ENCODE peak calls at places on chromosomes 3 and 15, in five cellular contexts. One of them, this sample, is unnamed.

GRCh38 chr15:28100516-28101195 is 1.5 kb upstream of the OCA2 start:
- DNase-seq in GM12878: no peak
- DNase-seq in K562: no peak
- DNase-seq in HepG2: no peak
- DNase-seq in H1: peak
- DNase-seq in this sample: no peak

GRCh38 chr15:41465822-41466421 is 27.8 kb upstream of the ITPKA start:
- DNase-seq in GM12878: no peak
- DNase-seq in K562: peak
- DNase-seq in HepG2: peak
- DNase-seq in H1: no peak
- DNase-seq in this sample: no peak

GRCh38 chr3:53533486-53533885 is 39.1 kb downstream of the CACNA1D start:
- DNase-seq in GM12878: no peak
- DNase-seq in K562: no peak
- DNase-seq in HepG2: no peak
- DNase-seq in H1: no peak
- DNase-seq in this sample: no peak

GRCh38 chr15:68783226-68784054 is 37.3 kb downstream of the ANP32A start:
- DNase-seq in GM12878: no peak
- DNase-seq in K562: peak
- DNase-seq in HepG2: peak
- DNase-seq in H1: peak
- DNase-seq in this sample: peak

GRCh38 chr3:101303089-101303731 is 17.2 kb downstream of the IMPG2 start:
- DNase-seq in GM12878: no peak
- DNase-seq in K562: no peak
- DNase-seq in HepG2: no peak
- DNase-seq in H1: no peak
- DNase-seq in this sample: no peak

GRCh38 chr15:64014995-64015394 is 31.3 kb downstream of the DAPK2 start:
- DNase-seq in GM12878: no peak
- DNase-seq in K562: no peak
- DNase-seq in HepG2: no peak
- DNase-seq in H1: no peak
- DNase-seq in this sample: no peak

GRCh38 chr3:105837143-105837740 is 31.6 kb downstream of the CBLB start:
- DNase-seq in GM12878: peak
- DNase-seq in K562: no peak
- DNase-seq in HepG2: no peak
- DNase-seq in H1: no peak
- DNase-seq in this sample: no peak

GRCh38 chr3:120780977-120781376 is 38.4 kb downstream of the GTF2E1 start:
- DNase-seq in GM12878: peak
- DNase-seq in K562: no peak
- DNase-seq in HepG2: no peak
- DNase-seq in H1: no peak
- DNase-seq in this sample: no peak

GRCh38 chr3:127073931-127074820 is 91.3 kb downstream of the PLXNA1 start:
- DNase-seq in GM12878: no peak
- DNase-seq in K562: no peak
- DNase-seq in HepG2: no peak
- DNase-seq in H1: no peak
- DNase-seq in this sample: no peak

GRCh38 chr3:61669676-61670299 is 108.4 kb downstream of the PTPRG start:
- DNase-seq in GM12878: no peak
- DNase-seq in K562: no peak
- DNase-seq in HepG2: no peak
- DNase-seq in H1: peak
- DNase-seq in this sample: no peak

GRCh38 chr3:124202754-124203153 is 210.8 kb upstream of the ROPN1 start:
- DNase-seq in GM12878: no peak
- DNase-seq in K562: no peak
- DNase-seq in HepG2: no peak
- DNase-seq in H1: no peak
- DNase-seq in this sample: no peak
- TF ChIP-seq MAX in GM12878: no peak
- TF ChIP-seq MAX in K562: no peak
- TF ChIP-seq MAX in HepG2: no peak
- TF ChIP-seq MAX in H1: no peak
- TF ChIP-seq MAX in this sample: no peak

GRCh38 chr3:50340404-50341329 is at the start of gene RASSF1:
- DNase-seq in GM12878: no peak
- DNase-seq in K562: peak
- DNase-seq in HepG2: no peak
- DNase-seq in H1: peak
- DNase-seq in this sample: peak

GRCh38 chr3:50338989-50339388 is 1.6 kb downstream of the RASSF1 start:
- DNase-seq in GM12878: no peak
- DNase-seq in K562: no peak
- DNase-seq in HepG2: no peak
- DNase-seq in H1: no peak
- DNase-seq in this sample: no peak

GRCh38 chr3:50337175-50337861 is 3.3 kb downstream of the RASSF1 start:
- DNase-seq in GM12878: peak
- DNase-seq in K562: peak
- DNase-seq in HepG2: peak
- DNase-seq in H1: peak
- DNase-seq in this sample: peak

GRCh38 chr3:50341537-50341936 is 901 bp upstream of the RASSF1 start:
- DNase-seq in GM12878: no peak
- DNase-seq in K562: no peak
- DNase-seq in HepG2: no peak
- DNase-seq in H1: no peak
- DNase-seq in this sample: no peak

DNA sequence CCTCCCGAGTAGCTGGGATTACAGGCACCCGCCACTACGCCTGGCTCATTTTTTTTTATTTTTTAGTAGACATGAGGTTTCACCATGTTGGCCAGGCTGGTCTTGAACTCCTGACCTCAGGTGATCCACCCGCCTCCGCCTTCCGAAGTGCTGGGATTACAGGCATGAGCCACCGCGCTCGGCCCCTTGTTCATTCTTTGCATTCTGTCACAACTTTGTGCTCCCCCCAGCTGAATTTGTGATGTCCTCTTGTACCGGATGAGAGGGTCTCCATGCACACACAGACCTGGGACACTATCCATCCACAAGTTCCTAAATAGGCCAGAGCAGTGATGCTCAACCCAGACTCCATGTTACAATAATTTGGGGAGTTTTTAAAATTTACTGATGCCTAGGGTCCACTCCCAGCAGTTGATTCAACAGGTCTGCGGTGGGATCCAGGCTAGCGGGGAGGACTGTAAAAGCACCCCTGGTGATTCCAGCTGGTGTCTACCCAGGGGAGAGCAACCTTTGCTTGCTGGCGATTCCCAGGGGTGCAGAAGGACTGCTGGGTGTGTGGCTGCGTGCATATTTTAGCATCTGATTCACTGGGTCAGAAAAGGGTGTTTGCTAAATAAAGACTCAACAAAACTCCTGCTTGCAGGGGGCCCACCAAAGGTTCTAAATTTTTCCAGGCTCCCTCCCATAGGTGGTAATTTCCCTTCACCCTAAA is 995 bp downstream of the RASSF1 start:
- DNase-seq in GM12878: no peak
- DNase-seq in K562: no peak
- DNase-seq in HepG2: no peak
- DNase-seq in H1: no peak
- DNase-seq in this sample: no peak
- TF ChIP-seq ATF2 in GM12878: no peak
- TF ChIP-seq ATF2 in K562: no peak
- TF ChIP-seq ATF2 in HepG2: no peak
- TF ChIP-seq ATF2 in H1: no peak
- TF ChIP-seq ATF2 in this sample: no peak

DNA sequence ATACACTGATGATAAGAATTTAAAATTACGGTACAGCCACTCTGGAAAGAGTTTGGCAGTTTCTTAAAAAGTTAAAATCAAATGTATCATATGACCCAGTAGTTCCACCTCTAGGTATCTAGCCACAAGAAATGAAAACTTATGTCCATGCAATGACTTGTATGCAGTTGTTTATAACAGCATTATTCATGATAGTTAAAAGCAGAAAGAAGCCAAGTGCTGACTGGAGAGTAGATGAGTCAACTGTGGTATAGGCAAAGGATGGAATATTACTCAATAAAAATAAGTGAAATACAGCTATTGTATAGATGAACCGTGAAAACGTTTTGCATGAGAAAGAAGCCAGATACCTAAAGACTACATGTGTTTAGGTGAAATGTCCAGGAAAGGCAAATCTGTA is 14.8 kb downstream of the GPR87 start:
- DNase-seq in GM12878: no peak
- DNase-seq in K562: no peak
- DNase-seq in HepG2: no peak
- DNase-seq in H1: no peak
- DNase-seq in this sample: no peak
- TF ChIP-seq MAX in GM12878: no peak
- TF ChIP-seq MAX in K562: no peak
- TF ChIP-seq MAX in HepG2: no peak
- TF ChIP-seq MAX in H1: no peak
- TF ChIP-seq MAX in this sample: no peak

GRCh38 chr15:69945729-69946128 is 152.0 kb downstream of the TLE3 start:
- DNase-seq in GM12878: no peak
- DNase-seq in K562: no peak
- DNase-seq in HepG2: no peak
- DNase-seq in H1: no peak
- DNase-seq in this sample: no peak

GRCh38 chr15:69951511-69952209 is 146.1 kb downstream of the TLE3 start:
- DNase-seq in GM12878: no peak
- DNase-seq in K562: no peak
- DNase-seq in HepG2: no peak
- DNase-seq in H1: no peak
- DNase-seq in this sample: no peak

GRCh38 chr15:69941931-69942471 is 155.7 kb downstream of the TLE3 start:
- DNase-seq in GM12878: no peak
- DNase-seq in K562: no peak
- DNase-seq in HepG2: no peak
- DNase-seq in H1: no peak
- DNase-seq in this sample: no peak

GRCh38 chr15:69943637-69944036 is 154.1 kb downstream of the TLE3 start:
- DNase-seq in GM12878: no peak
- DNase-seq in K562: no peak
- DNase-seq in HepG2: no peak
- DNase-seq in H1: no peak
- DNase-seq in this sample: no peak

DNA sequence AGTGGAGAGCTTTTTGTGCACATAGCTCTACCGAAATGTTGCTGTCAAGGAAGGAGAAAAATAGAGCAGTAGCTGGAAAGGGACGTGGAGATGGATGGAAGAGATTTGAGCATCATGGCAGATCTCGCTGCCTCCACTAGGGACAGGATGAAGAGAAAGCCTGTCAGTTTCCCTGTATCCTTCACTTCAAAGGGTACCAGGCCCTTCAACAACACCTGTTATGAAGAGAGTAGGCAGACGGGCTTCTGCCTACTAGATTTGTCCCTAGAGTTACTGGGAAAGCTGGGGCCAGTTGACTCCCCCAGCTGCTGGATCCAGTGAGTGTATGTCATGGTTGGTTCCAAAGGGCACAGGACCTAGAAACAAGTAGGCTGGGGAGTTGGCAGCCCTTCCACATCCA is 150.8 kb downstream of the TLE3 start:
- DNase-seq in GM12878: no peak
- DNase-seq in K562: no peak
- DNase-seq in HepG2: no peak
- DNase-seq in H1: no peak
- DNase-seq in this sample: no peak
- TF ChIP-seq ATF2 in GM12878: no peak
- TF ChIP-seq ATF2 in K562: no peak
- TF ChIP-seq ATF2 in HepG2: no peak
- TF ChIP-seq ATF2 in H1: no peak
- TF ChIP-seq ATF2 in this sample: no peak

DNA sequence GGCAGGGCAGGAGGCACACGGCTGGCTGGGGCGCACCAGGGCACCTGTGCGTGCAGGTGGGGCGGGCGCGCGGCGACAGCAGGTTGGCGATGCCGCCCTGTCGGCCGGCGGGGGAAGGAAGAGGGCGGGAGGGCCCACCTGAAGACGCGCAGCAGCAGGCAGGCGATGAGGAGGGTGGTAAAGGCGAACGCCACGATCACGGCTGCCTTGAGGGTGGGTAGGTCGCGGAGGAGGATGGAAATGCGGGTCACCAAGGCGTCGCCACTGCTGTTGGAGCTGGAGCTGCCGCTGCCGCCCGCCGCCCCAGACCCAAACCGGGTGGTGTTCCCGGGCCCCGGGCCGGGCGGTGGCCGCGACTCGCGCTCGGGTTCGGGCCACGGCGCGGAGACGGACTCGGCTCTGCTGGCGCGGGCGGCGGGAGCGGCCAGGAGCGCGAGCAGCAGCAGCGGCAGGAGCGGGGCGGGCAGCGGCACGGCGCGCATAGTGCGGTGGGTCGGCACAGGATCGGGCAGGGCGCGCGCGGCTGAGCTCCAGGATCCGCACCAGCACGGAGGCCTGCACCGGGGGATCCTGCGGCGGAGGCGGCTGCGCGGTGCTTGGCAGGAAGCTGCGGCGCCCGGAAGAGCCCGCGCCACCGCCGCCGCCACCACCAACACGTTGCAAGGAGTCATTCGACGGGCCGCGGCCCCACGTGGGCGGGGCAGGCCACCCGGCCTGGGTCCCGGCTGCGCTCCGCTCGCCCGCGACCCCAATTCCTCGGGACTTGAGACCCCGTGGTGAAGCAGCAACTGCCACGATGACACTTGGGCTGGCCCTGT is at the start of gene FAM174B:
- DNase-seq in GM12878: no peak
- DNase-seq in K562: no peak
- DNase-seq in HepG2: no peak
- DNase-seq in H1: peak
- DNase-seq in this sample: peak
- TF ChIP-seq MAX in GM12878: peak
- TF ChIP-seq MAX in K562: no peak
- TF ChIP-seq MAX in HepG2: no peak
- TF ChIP-seq MAX in H1: peak
- TF ChIP-seq MAX in this sample: peak

DNA sequence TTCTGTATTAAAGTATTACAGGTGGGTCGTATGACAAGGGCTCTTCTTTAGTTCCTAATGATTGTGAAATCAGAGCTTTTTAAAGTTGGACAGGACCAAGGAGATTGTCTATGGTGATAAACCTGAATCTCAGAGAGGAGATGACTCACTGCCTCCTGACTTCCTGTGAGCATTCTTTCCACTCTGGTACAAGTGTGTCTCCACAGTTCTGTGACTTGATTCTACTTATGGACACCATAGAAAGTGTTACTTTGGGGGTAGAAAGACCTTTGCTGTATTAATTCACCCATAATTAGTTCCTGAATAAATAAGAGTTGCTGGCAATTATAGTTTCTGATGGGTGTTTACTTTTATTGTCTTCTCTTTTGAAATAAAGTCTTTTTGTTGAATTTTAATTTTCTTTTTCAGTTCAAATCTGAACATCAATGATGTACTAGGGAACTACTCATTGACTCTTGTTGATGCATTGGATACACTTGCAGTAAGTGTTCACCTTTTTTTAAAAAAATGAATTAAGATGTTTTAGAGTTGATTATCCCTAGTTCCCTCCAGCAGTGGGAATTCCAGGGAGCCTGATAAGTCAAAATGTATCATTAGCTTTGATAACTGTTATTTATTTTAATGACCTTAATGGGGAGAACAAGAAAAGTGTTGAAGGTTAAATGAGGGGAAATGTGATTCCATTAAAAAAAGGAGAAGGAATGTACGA is 7.4 kb downstream of the EDEM1 start:
- DNase-seq in GM12878: no peak
- DNase-seq in K562: peak
- DNase-seq in HepG2: peak
- DNase-seq in H1: no peak
- DNase-seq in this sample: no peak
- TF ChIP-seq ATF2 in GM12878: no peak
- TF ChIP-seq ATF2 in K562: no peak
- TF ChIP-seq ATF2 in HepG2: no peak
- TF ChIP-seq ATF2 in H1: no peak
- TF ChIP-seq ATF2 in this sample: no peak

This sample was measured in WTC11.